ENCODE peak calls at places on chromosomes 7 and 10, in nine cellular contexts. Z is Panc1; A is OCI-LY7; G is testis; B is CD4-positive, alpha-beta T cell; Y is thoracic aorta; F is stomach; W is DND-41; J is hepatocyte. S is an unnamed sample.

GRCh38 chr7:123154231-123154860 is 45.4 kb downstream of the SLC13A1 start:
- DNase-seq in Z (peak; percentile 75), A (peak; percentile 58), G (peak; percentile 91), B (no peak), Y (peak; percentile 42), F (peak; percentile 80), W (peak; percentile 54), J (peak; percentile 89), S (peak; percentile 75)

GRCh38 chr10:48404646-48405045 is 98.2 kb downstream of the MAPK8 start:
- DNase-seq in Z (no peak), A (no peak), G (no peak), B (no peak), Y (no peak), F (no peak), W (no peak), J (peak; percentile 21), S (no peak)

GRCh38 chr10:15035385-15036301 is 8.1 kb upstream of the OLAH start:
- DNase-seq in Z (no peak), A (no peak), G (no peak), B (no peak), Y (no peak), F (no peak), W (peak; percentile 9), J (no peak), S (peak; percentile 85)

GRCh38 chr10:76285012-76285411 is 853.6 kb downstream of the LRMDA start:
- DNase-seq in Z (no peak), A (no peak), G (no peak), B (no peak), Y (no peak), F (no peak), W (no peak), J (no peak), S (no peak)

GRCh38 chr10:71038234-71038633 is 149.9 kb upstream of the PCBD1 start:
- DNase-seq in Z (no peak), A (no peak), G (no peak), B (no peak), Y (no peak), F (no peak), W (no peak), J (no peak), S (no peak)

GRCh38 chr7:30815016-30815854 is 44.0 kb downstream of the MINDY4 start:
- DNase-seq in Z (no peak), A (no peak), G (no peak), B (no peak), Y (peak; percentile 39), F (no peak), W (no peak), J (no peak), S (peak; percentile 27)

GRCh38 chr7:99829520-99830160 is 1.8 kb downstream of the CYP3A43 start:
- DNase-seq in Z (no peak), A (no peak), G (no peak), B (no peak), Y (no peak), F (no peak), W (no peak), J (peak; percentile 53), S (no peak)

GRCh38 chr10:13483073-13483472 is 45.7 kb downstream of the BEND7 start:
- DNase-seq in Z (no peak), A (no peak), G (no peak), B (no peak), Y (no peak), F (no peak), W (no peak), J (no peak), S (no peak)

GRCh38 chr7:133977409-133978274 is 149.5 kb upstream of the LRGUK start:
- DNase-seq in Z (no peak), A (peak; percentile 14), G (no peak), B (no peak), Y (no peak), F (no peak), W (no peak), J (no peak), S (peak; percentile 66)

GRCh38 chr7:22645418-22646181 is 81.4 kb upstream of the IL6 start:
- DNase-seq in Z (no peak), A (peak; percentile 8), G (no peak), B (no peak), Y (no peak), F (no peak), W (no peak), J (no peak), S (no peak)
- H3K9me3 ChIP-seq in Z (peaks cover 56% of the 10 kb centered on the region), A (peaks cover 22% of the 10 kb centered on the region), G (no peaks in the 10 kb centered on the region), B (peaks cover 40% of the 10 kb centered on the region), Y (peaks cover 16% of the 10 kb centered on the region), F (peaks cover 31% of the 10 kb centered on the region), W (peaks cover 13% of the 10 kb centered on the region), J (peaks cover 6% of the 10 kb centered on the region), S (peaks cover 14% of the 10 kb centered on the region)

GRCh38 chr7:93108003-93108402 is 9.8 kb downstream of the SAMD9 start:
- DNase-seq in Z (no peak), A (no peak), G (no peak), B (no peak), Y (no peak), F (no peak), W (no peak), J (no peak), S (no peak)
- H3K9me3 ChIP-seq in Z (no peaks in the 10 kb centered on the region), A (no peaks in the 10 kb centered on the region), G (no peaks in the 10 kb centered on the region), B (peaks cover 68% of the 10 kb centered on the region), Y (peaks cover 86% of the 10 kb centered on the region), F (peaks cover 59% of the 10 kb centered on the region), W (no peaks in the 10 kb centered on the region), J (no peaks in the 10 kb centered on the region), S (no peaks in the 10 kb centered on the region)

GRCh38 chr10:94355841-94356240 is 6.9 kb downstream of the NOC3L start:
- DNase-seq in Z (no peak), A (no peak), G (no peak), B (no peak), Y (no peak), F (no peak), W (no peak), J (no peak), S (no peak)

GRCh38 chr10:94362360-94363250 is at the start of gene NOC3L:
- DNase-seq in Z (peak; percentile 78), A (peak; percentile 96), G (peak; percentile 97), B (peak; percentile 91), Y (peak; percentile 85), F (peak; percentile 97), W (peak; percentile 89), J (peak; percentile 99), S (peak; percentile 98)

GRCh38 chr10:94357193-94357592 is 5.5 kb downstream of the NOC3L start:
- DNase-seq in Z (no peak), A (no peak), G (no peak), B (no peak), Y (no peak), F (no peak), W (no peak), J (no peak), S (no peak)

GRCh38 chr10:94361161-94361794 is 1.5 kb downstream of the NOC3L start:
- DNase-seq in Z (no peak), A (no peak), G (peak; percentile 30), B (no peak), Y (no peak), F (peak; percentile 53), W (peak; percentile 12), J (no peak), S (no peak)

DNA sequence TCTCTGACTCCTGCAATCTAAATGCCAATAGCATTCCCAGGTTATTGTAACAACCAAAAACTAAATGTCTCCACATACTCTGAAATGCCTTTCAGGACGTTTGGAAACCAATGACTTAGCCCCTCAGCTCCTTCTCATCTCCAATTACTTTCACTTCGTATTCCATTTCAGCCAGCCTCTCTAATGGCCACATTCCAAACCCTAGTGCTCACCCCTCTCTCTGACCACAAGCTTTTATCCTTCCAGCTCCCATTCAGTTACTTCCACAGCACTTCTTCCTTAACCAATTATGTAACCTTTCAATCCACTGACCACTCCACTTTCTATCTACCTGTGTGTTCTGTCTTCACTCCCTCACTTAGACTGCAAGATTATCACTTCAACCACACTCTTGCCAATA is 4.3 kb downstream of the NOC3L start:
- DNase-seq in Z (no peak), A (no peak), G (no peak), B (no peak), Y (no peak), F (no peak), W (no peak), J (no peak), S (peak; percentile 90)
- H3K9me3 ChIP-seq in Z (no peaks in the 10 kb centered on the region), A (no peaks in the 10 kb centered on the region), G (no peaks in the 10 kb centered on the region), B (no peaks in the 10 kb centered on the region), Y (no peaks in the 10 kb centered on the region), F (no peaks in the 10 kb centered on the region), W (no peaks in the 10 kb centered on the region), J (no peaks in the 10 kb centered on the region), S (peaks cover 2% of the 10 kb centered on the region)

DNA sequence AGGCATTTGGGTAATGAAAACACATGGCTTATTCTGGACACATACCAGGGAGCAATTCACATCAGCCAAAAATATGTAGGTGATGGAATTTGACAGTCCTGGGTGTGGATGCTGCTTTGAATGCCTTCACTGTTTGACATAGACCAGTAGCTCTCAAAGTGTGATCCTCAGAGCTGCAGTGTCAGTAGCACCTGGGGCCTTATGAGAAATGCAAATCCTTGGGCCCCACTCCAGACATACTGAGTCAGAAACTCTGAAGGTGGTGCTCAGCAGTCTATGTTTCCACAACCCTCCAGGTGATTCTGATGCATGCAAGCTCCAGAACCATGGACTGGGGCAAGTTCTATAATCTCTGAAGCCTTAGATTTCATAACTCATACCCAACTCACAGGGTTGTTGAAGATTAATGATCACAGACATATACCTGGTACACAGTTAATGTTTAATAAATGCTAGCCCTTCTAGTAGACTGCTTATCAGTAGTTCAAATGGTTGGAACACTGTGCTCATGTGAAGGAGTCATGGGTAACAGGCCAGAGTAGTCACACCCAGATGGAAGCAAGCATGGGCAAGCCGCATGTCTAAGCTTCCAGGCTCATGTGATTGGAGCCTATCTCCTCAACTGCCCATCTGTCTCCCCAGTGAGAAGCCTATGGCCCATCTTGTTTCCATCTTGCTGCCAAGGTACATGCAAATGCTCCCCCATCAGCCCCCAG is 715.6 kb downstream of the GRID1 start:
- DNase-seq in Z (no peak), A (no peak), G (no peak), B (no peak), Y (no peak), F (no peak), W (no peak), J (peak; percentile 25), S (no peak)
- H3K9me3 ChIP-seq in Z (no peaks in the 10 kb centered on the region), A (no peaks in the 10 kb centered on the region), G (no peaks in the 10 kb centered on the region), B (no peaks in the 10 kb centered on the region), Y (no peaks in the 10 kb centered on the region), F (no peaks in the 10 kb centered on the region), W (no peaks in the 10 kb centered on the region), J (no peaks in the 10 kb centered on the region), S (no peaks in the 10 kb centered on the region)

GRCh38 chr10:18565006-18565405 is 86.4 kb downstream of the NSUN6 start:
- DNase-seq in Z (no peak), A (no peak), G (no peak), B (no peak), Y (no peak), F (no peak), W (no peak), J (no peak), S (no peak)
- H3K9me3 ChIP-seq in Z (no peaks in the 10 kb centered on the region), A (peaks cover 19% of the 10 kb centered on the region), G (no peaks in the 10 kb centered on the region), B (no peaks in the 10 kb centered on the region), Y (peaks cover 5% of the 10 kb centered on the region), F (no peaks in the 10 kb centered on the region), W (peaks cover 43% of the 10 kb centered on the region), J (no peaks in the 10 kb centered on the region), S (peaks cover 2% of the 10 kb centered on the region)

S was measured in SJSA1.